ENCODE peak calls at places on chromosomes 3 and 15, in nine cellular contexts. I, F, C, N, J, S, H, E and B are unnamed samples.

GRCh38 chr15:82135645-82136044 is 89.8 kb upstream of the MEX3B start:
- DNase-seq in I (no peak), F (no peak), C (no peak), N (no peak), J (no peak), S (no peak), H (no peak), E (no peak), B (no peak)

GRCh38 chr3:2477635-2478034 is 379.0 kb downstream of the CNTN4 start:
- DNase-seq in I (no peak), F (no peak), C (no peak), N (no peak), J (no peak), S (no peak), H (no peak), E (no peak), B (no peak)

GRCh38 chr3:189404797-189405484 is 226.2 kb upstream of the TP63 start:
- DNase-seq in I (no peak), F (no peak), C (no peak), N (no peak), J (no peak), S (no peak), H (no peak), E (no peak), B (no peak)

GRCh38 chr15:43998607-43999006 is 171.8 kb downstream of the WDR76 start:
- DNase-seq in I (peak; percentile 41), F (no peak), C (no peak), N (no peak), J (no peak), S (no peak), H (no peak), E (no peak), B (no peak)

GRCh38 chr15:56978898-56979662 is 60.6 kb downstream of the TCF12 start:
- DNase-seq in I (no peak), F (no peak), C (no peak), N (no peak), J (no peak), S (no peak), H (no peak), E (no peak), B (no peak)

GRCh38 chr3:169815590-169816150 is 3.0 kb upstream of the LRRC34 start:
- DNase-seq in I (no peak), F (no peak), C (no peak), N (no peak), J (no peak), S (no peak), H (no peak), E (no peak), B (peak; percentile 25)

GRCh38 chr3:4472312-4472711 is 5.2 kb upstream of the SUMF1 start:
- DNase-seq in I (no peak), F (no peak), C (no peak), N (no peak), J (no peak), S (no peak), H (no peak), E (no peak), B (no peak)

GRCh38 chr3:36483709-36484108 is 103.4 kb downstream of the STAC start:
- DNase-seq in I (no peak), F (no peak), C (no peak), N (no peak), J (no peak), S (no peak), H (no peak), E (no peak), B (no peak)

GRCh38 chr15:42088801-42089640 is 5.3 kb downstream of the PLA2G4D start:
- DNase-seq in I (no peak), F (no peak), C (no peak), N (no peak), J (no peak), S (no peak), H (no peak), E (no peak), B (no peak)

DNA sequence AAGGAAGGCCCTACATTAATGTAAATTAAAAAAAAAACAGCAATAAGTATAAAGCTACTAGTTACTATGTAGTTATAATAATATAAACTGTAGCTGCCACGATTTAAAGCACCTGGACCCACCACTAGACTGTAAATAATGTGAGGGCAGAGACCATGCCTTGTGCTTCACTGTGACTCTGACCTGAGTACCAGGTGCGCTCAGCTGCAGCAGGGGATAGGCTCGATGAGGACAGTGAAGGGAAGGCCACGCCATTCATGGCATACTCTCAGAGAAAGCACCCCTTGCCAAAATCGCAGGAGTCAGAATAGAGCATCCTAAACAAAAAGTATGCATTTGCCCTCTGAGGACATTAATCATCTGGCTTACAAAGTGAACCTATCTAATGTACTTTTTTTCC is 5.1 kb downstream of the FSTL1 start:
- DNase-seq in I (no peak), F (no peak), C (no peak), N (no peak), J (no peak), S (no peak), H (no peak), E (no peak), B (no peak)
- TF ChIP-seq POLR2A in I (no peak), F (no peak), C (no peak), N (no peak), J (no peak), S (no peak), H (no peak), E (no peak), B (no peak)

GRCh38 chr3:50611464-50612233 is at the start of gene CISH:
- DNase-seq in I (peak; percentile 97), F (peak; percentile 95), C (peak; percentile 95), N (peak; percentile 89), J (peak; percentile 84), S (peak; percentile 81), H (no peak), E (peak; percentile 96), B (peak; percentile 99)
- TF ChIP-seq POLR2A in I (peak; percentile 62), F (peak; percentile 75), C (peak; percentile 79), N (peak; percentile 46), J (peak; percentile 81), S (peak; percentile 80), H (peak; percentile 31), E (peak; percentile 95), B (peak; percentile 49)

GRCh38 chr3:13617097-13617738 is 68.3 kb downstream of the FBLN2 start:
- DNase-seq in I (no peak), F (no peak), C (no peak), N (no peak), J (no peak), S (no peak), H (no peak), E (no peak), B (no peak)
- TF ChIP-seq POLR2A in I (no peak), F (no peak), C (no peak), N (no peak), J (no peak), S (no peak), H (no peak), E (no peak), B (no peak)

DNA sequence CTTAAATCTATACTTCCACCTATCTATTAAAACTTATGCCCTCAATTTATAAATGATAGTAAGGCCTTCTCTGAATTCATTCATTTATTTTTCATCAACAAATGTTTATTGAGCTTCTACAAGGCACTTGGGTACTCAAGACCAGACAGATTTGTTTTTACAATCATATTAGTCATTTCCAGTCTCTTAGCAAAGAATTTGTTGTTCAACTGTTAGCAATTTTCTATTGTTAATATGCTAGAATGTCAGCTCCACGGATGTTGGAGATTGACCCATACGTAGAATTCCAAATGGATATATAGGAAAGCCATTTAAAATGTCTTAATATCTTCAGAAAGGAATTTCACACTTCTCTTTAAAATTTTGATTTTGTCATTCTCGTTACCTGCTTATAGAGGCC is 36.7 kb downstream of the ZBTB38 start:
- DNase-seq in I (no peak), F (no peak), C (no peak), N (no peak), J (no peak), S (no peak), H (no peak), E (no peak), B (no peak)
- TF ChIP-seq POLR2A in I (no peak), F (no peak), C (no peak), N (no peak), J (no peak), S (no peak), H (no peak), E (no peak), B (no peak)

DNA sequence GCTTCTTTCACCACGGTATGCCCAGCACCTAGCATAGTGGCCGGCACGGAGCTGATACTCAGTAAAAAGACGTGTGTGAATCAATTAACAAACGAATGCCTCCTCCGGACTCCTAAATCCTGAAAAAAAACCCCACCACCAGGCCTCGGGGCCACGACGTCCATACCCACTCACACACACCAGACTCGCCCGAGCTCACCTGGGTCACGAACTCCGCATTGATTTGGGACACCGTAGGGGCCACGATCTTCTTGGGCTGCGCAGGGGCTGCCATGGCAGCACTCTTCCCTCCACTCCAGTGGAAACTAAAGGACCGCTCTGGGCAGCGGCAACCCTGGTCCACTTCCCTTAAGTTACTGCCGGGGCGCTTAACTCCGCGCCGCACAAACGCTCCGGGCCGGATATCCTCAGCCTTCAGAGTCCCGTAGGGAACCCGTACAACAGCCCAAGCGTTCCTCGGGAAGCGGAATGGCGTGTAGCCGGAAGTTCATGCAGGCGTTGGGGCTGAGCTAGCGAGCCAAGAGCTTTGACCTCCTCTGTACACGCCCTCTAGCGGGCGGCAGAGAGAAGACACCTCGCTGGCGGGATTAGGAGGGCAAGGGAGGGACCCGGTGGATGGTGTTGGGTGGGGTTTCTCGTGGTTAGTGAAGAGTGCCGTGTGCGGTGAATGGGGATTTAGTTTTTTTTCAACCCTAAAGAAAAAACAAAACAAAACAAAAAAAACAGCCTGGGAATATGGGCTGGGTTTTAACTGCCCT is at the start of gene AQR:
- DNase-seq in I (peak; percentile 97), F (peak; percentile 97), C (peak; percentile 90), N (peak; percentile 87), J (peak; percentile 85), S (peak; percentile 91), H (peak; percentile 96), E (peak; percentile 97), B (peak; percentile 95)
- TF ChIP-seq POLR2A in I (peak; percentile 71), F (peak; percentile 94), C (peak; percentile 43), N (peak; percentile 93), J (peak; percentile 97), S (peak; percentile 76), H (peak; percentile 53), E (peak; percentile 84), B (peak; percentile 93)

DNA sequence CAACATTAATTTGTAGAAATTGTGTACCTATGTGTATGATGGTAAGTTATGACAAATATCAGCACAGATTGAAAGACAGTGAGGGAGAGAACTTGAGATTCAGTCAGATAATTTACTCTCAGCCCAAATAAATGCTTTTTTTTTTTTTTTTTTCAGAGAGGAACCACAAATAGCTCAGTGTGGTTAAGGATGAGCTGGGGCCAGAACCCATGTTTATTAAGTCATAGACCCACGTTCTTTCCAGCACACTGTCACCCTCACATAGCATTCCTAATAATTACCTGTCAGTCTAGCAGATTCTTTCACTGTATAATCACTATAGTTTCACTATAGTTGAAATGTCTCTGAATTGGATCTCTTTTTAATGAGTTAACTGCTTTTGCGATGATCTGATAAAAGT is 246.1 kb downstream of the ZIC1 start:
- DNase-seq in I (no peak), F (no peak), C (peak; percentile 21), N (no peak), J (no peak), S (no peak), H (no peak), E (no peak), B (no peak)
- TF ChIP-seq POLR2A in I (no peak), F (no peak), C (no peak), N (no peak), J (no peak), S (no peak), H (no peak), E (no peak), B (no peak)

GRCh38 chr3:129312671-129313414 is 34.2 kb downstream of the HMCES start:
- DNase-seq in I (no peak), F (peak; percentile 21), C (no peak), N (no peak), J (no peak), S (no peak), H (no peak), E (no peak), B (peak; percentile 44)
- TF ChIP-seq POLR2A in I (no peak), F (no peak), C (no peak), N (no peak), J (no peak), S (no peak), H (no peak), E (no peak), B (no peak)